ENCODE peak calls at places on chromosomes 11 and 22, in six cellular contexts. One of them, this sample, is unnamed.

GRCh38 chr22:41417622-41418390 is 28.8 kb downstream of the TOB2 start:
- DNase-seq in fibroblast of mammary gland: no peak
- DNase-seq in lower lobe of right lung: peak
- DNase-seq in HCT116: no peak
- DNase-seq in CD8-positive, alpha-beta memory T cell: no peak
- DNase-seq in naive thymus-derived CD4-positive, alpha-beta T cell: no peak
- DNase-seq in this sample: no peak

GRCh38 chr11:45076761-45077160 is 69.7 kb upstream of the PRDM11 start:
- DNase-seq in fibroblast of mammary gland: no peak
- DNase-seq in lower lobe of right lung: no peak
- DNase-seq in HCT116: no peak
- DNase-seq in CD8-positive, alpha-beta memory T cell: no peak
- DNase-seq in naive thymus-derived CD4-positive, alpha-beta T cell: no peak
- DNase-seq in this sample: no peak

GRCh38 chr11:79437274-79437980 is 3.4 kb downstream of the TENM4 start:
- DNase-seq in fibroblast of mammary gland: peak
- DNase-seq in lower lobe of right lung: peak
- DNase-seq in HCT116: no peak
- DNase-seq in CD8-positive, alpha-beta memory T cell: no peak
- DNase-seq in naive thymus-derived CD4-positive, alpha-beta T cell: no peak
- DNase-seq in this sample: no peak

GRCh38 chr11:130115218-130115617 is 44.4 kb upstream of the ST14 start:
- DNase-seq in fibroblast of mammary gland: peak
- DNase-seq in lower lobe of right lung: no peak
- DNase-seq in HCT116: no peak
- DNase-seq in CD8-positive, alpha-beta memory T cell: no peak
- DNase-seq in naive thymus-derived CD4-positive, alpha-beta T cell: no peak
- DNase-seq in this sample: no peak

GRCh38 chr22:35684270-35684700 is 33.4 kb upstream of the APOL5 start:
- DNase-seq in fibroblast of mammary gland: peak
- DNase-seq in lower lobe of right lung: no peak
- DNase-seq in HCT116: no peak
- DNase-seq in CD8-positive, alpha-beta memory T cell: no peak
- DNase-seq in naive thymus-derived CD4-positive, alpha-beta T cell: no peak
- DNase-seq in this sample: no peak

GRCh38 chr11:122917311-122917710 is 34.8 kb downstream of the JHY start:
- DNase-seq in fibroblast of mammary gland: peak
- DNase-seq in lower lobe of right lung: no peak
- DNase-seq in HCT116: no peak
- DNase-seq in CD8-positive, alpha-beta memory T cell: no peak
- DNase-seq in naive thymus-derived CD4-positive, alpha-beta T cell: no peak
- DNase-seq in this sample: no peak

GRCh38 chr11:130409618-130410388 is 18.6 kb downstream of the ADAMTS8 start:
- DNase-seq in fibroblast of mammary gland: no peak
- DNase-seq in lower lobe of right lung: no peak
- DNase-seq in HCT116: no peak
- DNase-seq in CD8-positive, alpha-beta memory T cell: no peak
- DNase-seq in naive thymus-derived CD4-positive, alpha-beta T cell: no peak
- DNase-seq in this sample: no peak

GRCh38 chr11:23723861-23724260 is 773.0 kb upstream of the LUZP2 start:
- DNase-seq in fibroblast of mammary gland: no peak
- DNase-seq in lower lobe of right lung: no peak
- DNase-seq in HCT116: no peak
- DNase-seq in CD8-positive, alpha-beta memory T cell: no peak
- DNase-seq in naive thymus-derived CD4-positive, alpha-beta T cell: no peak
- DNase-seq in this sample: no peak

GRCh38 chr11:17978553-17979287 is 34.1 kb downstream of the SERGEF start:
- DNase-seq in fibroblast of mammary gland: peak
- DNase-seq in lower lobe of right lung: no peak
- DNase-seq in HCT116: no peak
- DNase-seq in CD8-positive, alpha-beta memory T cell: no peak
- DNase-seq in naive thymus-derived CD4-positive, alpha-beta T cell: no peak
- DNase-seq in this sample: peak

GRCh38 chr11:75380716-75381420 is 18.4 kb upstream of the RPS3 start:
- DNase-seq in fibroblast of mammary gland: no peak
- DNase-seq in lower lobe of right lung: peak
- DNase-seq in HCT116: no peak
- DNase-seq in CD8-positive, alpha-beta memory T cell: no peak
- DNase-seq in naive thymus-derived CD4-positive, alpha-beta T cell: no peak
- DNase-seq in this sample: no peak

GRCh38 chr11:45745065-45745811 is 59.7 kb upstream of the SLC35C1 start:
- DNase-seq in fibroblast of mammary gland: no peak
- DNase-seq in lower lobe of right lung: no peak
- DNase-seq in HCT116: no peak
- DNase-seq in CD8-positive, alpha-beta memory T cell: no peak
- DNase-seq in naive thymus-derived CD4-positive, alpha-beta T cell: no peak
- DNase-seq in this sample: no peak

GRCh38 chr11:112225753-112226061 is 521 bp upstream of the PTS start:
- DNase-seq in fibroblast of mammary gland: peak
- DNase-seq in lower lobe of right lung: no peak
- DNase-seq in HCT116: no peak
- DNase-seq in CD8-positive, alpha-beta memory T cell: no peak
- DNase-seq in naive thymus-derived CD4-positive, alpha-beta T cell: no peak
- DNase-seq in this sample: no peak

GRCh38 chr11:110179064-110179463 is 85.9 kb downstream of the ZC3H12C start:
- DNase-seq in fibroblast of mammary gland: no peak
- DNase-seq in lower lobe of right lung: no peak
- DNase-seq in HCT116: no peak
- DNase-seq in CD8-positive, alpha-beta memory T cell: no peak
- DNase-seq in naive thymus-derived CD4-positive, alpha-beta T cell: no peak
- DNase-seq in this sample: no peak

GRCh38 chr11:111531156-111531555 is 9.4 kb upstream of the LAYN start:
- DNase-seq in fibroblast of mammary gland: peak
- DNase-seq in lower lobe of right lung: no peak
- DNase-seq in HCT116: no peak
- DNase-seq in CD8-positive, alpha-beta memory T cell: no peak
- DNase-seq in naive thymus-derived CD4-positive, alpha-beta T cell: no peak
- DNase-seq in this sample: no peak

GRCh38 chr11:5335166-5335565 is 8.2 kb downstream of the OR51B5 start:
- DNase-seq in fibroblast of mammary gland: no peak
- DNase-seq in lower lobe of right lung: no peak
- DNase-seq in HCT116: no peak
- DNase-seq in CD8-positive, alpha-beta memory T cell: no peak
- DNase-seq in naive thymus-derived CD4-positive, alpha-beta T cell: no peak
- DNase-seq in this sample: no peak

GRCh38 chr11:106601637-106602297 is 416.5 kb downstream of the GUCY1A2 start:
- DNase-seq in fibroblast of mammary gland: no peak
- DNase-seq in lower lobe of right lung: no peak
- DNase-seq in HCT116: no peak
- DNase-seq in CD8-positive, alpha-beta memory T cell: no peak
- DNase-seq in naive thymus-derived CD4-positive, alpha-beta T cell: no peak
- DNase-seq in this sample: no peak

GRCh38 chr11:65390099-65390941 is 3.9 kb downstream of the FRMD8 start:
- DNase-seq in fibroblast of mammary gland: no peak
- DNase-seq in lower lobe of right lung: no peak
- DNase-seq in HCT116: no peak
- DNase-seq in CD8-positive, alpha-beta memory T cell: no peak
- DNase-seq in naive thymus-derived CD4-positive, alpha-beta T cell: no peak
- DNase-seq in this sample: no peak

GRCh38 chr11:65392186-65392829 is 5.9 kb downstream of the FRMD8 start:
- DNase-seq in fibroblast of mammary gland: no peak
- DNase-seq in lower lobe of right lung: no peak
- DNase-seq in HCT116: no peak
- DNase-seq in CD8-positive, alpha-beta memory T cell: no peak
- DNase-seq in naive thymus-derived CD4-positive, alpha-beta T cell: no peak
- DNase-seq in this sample: no peak

GRCh38 chr11:65388731-65389130 is 2.3 kb downstream of the FRMD8 start:
- DNase-seq in fibroblast of mammary gland: no peak
- DNase-seq in lower lobe of right lung: no peak
- DNase-seq in HCT116: no peak
- DNase-seq in CD8-positive, alpha-beta memory T cell: no peak
- DNase-seq in naive thymus-derived CD4-positive, alpha-beta T cell: no peak
- DNase-seq in this sample: no peak

GRCh38 chr11:65391007-65391406 is 4.6 kb downstream of the FRMD8 start:
- DNase-seq in fibroblast of mammary gland: peak
- DNase-seq in lower lobe of right lung: no peak
- DNase-seq in HCT116: no peak
- DNase-seq in CD8-positive, alpha-beta memory T cell: no peak
- DNase-seq in naive thymus-derived CD4-positive, alpha-beta T cell: no peak
- DNase-seq in this sample: no peak

DNA sequence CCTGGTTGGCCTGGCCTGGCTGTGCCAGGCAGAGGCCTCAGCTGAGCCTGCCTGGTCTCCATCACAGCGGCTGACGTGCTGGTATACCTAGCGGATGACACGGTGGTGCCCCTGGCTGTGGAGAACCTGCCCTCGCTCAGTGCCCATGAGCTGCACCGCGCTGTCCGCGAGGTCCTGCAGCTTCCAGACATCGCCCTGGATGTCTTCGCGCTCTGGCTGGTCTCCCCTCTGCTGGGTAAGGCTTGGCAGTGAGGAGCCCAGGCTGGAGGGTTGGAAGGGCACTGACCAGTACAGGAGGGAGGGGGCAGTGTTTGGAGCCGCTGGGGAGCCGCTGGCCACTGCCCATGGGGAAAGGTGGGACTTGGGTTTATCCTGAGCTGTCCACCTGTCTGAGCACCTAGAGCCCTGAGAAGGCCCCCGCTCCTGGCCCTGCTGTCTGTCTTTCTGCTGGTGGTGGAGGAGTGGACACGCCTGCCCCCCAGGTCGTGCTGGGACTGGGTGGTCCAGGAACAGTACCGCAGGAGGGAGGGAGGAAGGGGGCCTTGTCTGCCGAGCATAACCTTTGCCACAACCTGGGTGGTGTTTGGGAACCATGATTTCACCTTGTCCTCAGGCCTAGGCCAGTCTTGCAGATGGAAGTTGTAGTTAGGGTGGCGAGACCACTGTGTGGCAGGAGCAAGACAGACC is 3.0 kb downstream of the FRMD8 start:
- DNase-seq in fibroblast of mammary gland: no peak
- DNase-seq in lower lobe of right lung: no peak
- DNase-seq in HCT116: no peak
- DNase-seq in CD8-positive, alpha-beta memory T cell: no peak
- DNase-seq in naive thymus-derived CD4-positive, alpha-beta T cell: no peak
- DNase-seq in this sample: no peak
- H3K4me3 ChIP-seq in fibroblast of mammary gland: no peak
- H3K4me3 ChIP-seq in lower lobe of right lung: peak
- H3K4me3 ChIP-seq in HCT116: no peak
- H3K4me3 ChIP-seq in CD8-positive, alpha-beta memory T cell: no peak
- H3K4me3 ChIP-seq in naive thymus-derived CD4-positive, alpha-beta T cell: no peak
- H3K4me3 ChIP-seq in this sample: no peak

DNA sequence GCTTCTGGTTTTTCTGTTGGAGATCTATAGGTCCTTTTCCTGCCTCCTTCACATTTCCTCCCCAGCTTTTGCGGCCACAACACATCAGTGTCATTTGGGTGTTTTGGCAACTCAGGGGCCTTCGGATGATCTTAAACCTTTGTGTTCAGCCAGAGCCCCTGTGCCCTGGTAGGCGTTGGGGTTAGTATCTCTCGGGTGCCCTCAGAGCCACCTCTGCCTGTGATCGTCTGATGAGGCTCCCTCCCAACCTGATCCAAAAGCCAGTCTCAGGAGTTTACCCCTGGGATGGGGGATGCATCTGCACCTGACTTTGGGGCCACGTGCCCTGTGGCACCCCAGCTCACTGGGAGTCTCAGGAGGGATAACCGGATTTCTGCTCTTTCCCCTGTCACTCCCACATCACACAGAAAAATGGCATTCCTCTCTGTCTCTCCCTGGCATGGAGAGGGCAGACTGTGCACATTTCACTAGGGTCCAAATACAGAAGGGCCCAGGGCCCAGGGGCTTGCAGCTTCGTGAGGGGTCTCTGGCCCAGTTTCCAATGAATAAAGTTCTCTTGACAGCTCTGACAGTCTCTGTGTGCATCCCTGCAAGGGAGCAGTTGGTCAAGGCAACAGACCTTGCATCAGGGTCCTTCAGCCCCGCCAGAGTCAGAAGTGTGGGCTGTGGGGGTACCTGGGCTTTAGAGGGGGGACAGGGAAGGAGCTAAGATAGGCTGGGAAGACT is 2.6 kb downstream of the RNF26 start:
- DNase-seq in fibroblast of mammary gland: no peak
- DNase-seq in lower lobe of right lung: no peak
- DNase-seq in HCT116: no peak
- DNase-seq in CD8-positive, alpha-beta memory T cell: no peak
- DNase-seq in naive thymus-derived CD4-positive, alpha-beta T cell: no peak
- DNase-seq in this sample: no peak
- H3K4me3 ChIP-seq in fibroblast of mammary gland: no peak
- H3K4me3 ChIP-seq in lower lobe of right lung: no peak
- H3K4me3 ChIP-seq in HCT116: no peak
- H3K4me3 ChIP-seq in CD8-positive, alpha-beta memory T cell: no peak
- H3K4me3 ChIP-seq in naive thymus-derived CD4-positive, alpha-beta T cell: no peak
- H3K4me3 ChIP-seq in this sample: no peak

DNA sequence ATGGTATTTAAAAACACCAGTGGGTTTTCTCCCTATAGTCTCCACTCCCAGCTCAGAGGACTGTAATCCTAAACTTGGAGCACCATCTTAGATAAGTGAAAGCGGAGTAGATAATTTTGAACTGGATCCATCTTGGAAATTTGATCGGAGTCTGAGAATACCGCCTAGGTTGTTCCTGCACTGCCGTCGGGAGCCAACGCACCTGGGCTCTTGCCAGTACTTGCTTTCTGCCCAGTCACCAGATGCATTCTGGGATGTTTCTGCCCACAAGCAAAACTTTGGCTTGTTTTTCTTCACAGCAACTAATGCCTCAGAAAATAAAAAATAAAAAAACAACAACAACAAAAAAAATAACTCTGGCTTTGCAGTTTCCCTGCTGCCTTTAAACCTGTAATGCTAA is 113.0 kb upstream of the MTMR2 start:
- DNase-seq in fibroblast of mammary gland: no peak
- DNase-seq in lower lobe of right lung: no peak
- DNase-seq in HCT116: no peak
- DNase-seq in CD8-positive, alpha-beta memory T cell: no peak
- DNase-seq in naive thymus-derived CD4-positive, alpha-beta T cell: no peak
- DNase-seq in this sample: no peak
- H3K4me3 ChIP-seq in fibroblast of mammary gland: no peak
- H3K4me3 ChIP-seq in lower lobe of right lung: no peak
- H3K4me3 ChIP-seq in HCT116: no peak
- H3K4me3 ChIP-seq in CD8-positive, alpha-beta memory T cell: no peak
- H3K4me3 ChIP-seq in naive thymus-derived CD4-positive, alpha-beta T cell: no peak
- H3K4me3 ChIP-seq in this sample: no peak

DNA sequence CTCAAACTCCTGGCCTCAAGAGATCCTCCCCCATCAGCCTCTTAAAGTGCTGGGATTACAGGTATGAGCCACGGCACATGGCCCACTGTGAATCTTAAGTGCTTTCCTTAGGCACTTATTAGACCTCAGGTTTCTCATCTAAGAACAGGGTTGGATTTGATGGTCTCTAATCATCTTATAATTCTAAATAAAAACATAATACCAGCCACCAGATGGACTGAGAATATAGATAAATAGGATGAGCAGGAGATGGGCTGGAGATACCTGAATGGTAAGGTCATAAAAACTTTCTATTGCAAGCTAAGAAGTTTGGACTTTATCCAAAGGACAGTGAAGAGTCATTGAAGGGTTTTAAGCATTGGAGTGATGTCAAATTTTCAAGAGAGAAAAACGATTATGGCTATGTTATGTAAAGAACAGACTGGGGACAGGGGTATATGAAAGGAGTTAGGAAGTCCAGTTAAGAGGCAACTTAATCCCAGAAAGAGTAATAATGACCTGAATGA is 85.2 kb downstream of the RELT start:
- DNase-seq in fibroblast of mammary gland: peak
- DNase-seq in lower lobe of right lung: no peak
- DNase-seq in HCT116: no peak
- DNase-seq in CD8-positive, alpha-beta memory T cell: no peak
- DNase-seq in naive thymus-derived CD4-positive, alpha-beta T cell: no peak
- DNase-seq in this sample: no peak
- H3K4me3 ChIP-seq in fibroblast of mammary gland: no peak
- H3K4me3 ChIP-seq in lower lobe of right lung: no peak
- H3K4me3 ChIP-seq in HCT116: no peak
- H3K4me3 ChIP-seq in CD8-positive, alpha-beta memory T cell: no peak
- H3K4me3 ChIP-seq in naive thymus-derived CD4-positive, alpha-beta T cell: no peak
- H3K4me3 ChIP-seq in this sample: no peak

GRCh38 chr11:1759851-1760220 is 3.9 kb downstream of the CTSD start:
- DNase-seq in fibroblast of mammary gland: no peak
- DNase-seq in lower lobe of right lung: peak
- DNase-seq in HCT116: no peak
- DNase-seq in CD8-positive, alpha-beta memory T cell: no peak
- DNase-seq in naive thymus-derived CD4-positive, alpha-beta T cell: no peak
- DNase-seq in this sample: no peak
- H3K4me3 ChIP-seq in fibroblast of mammary gland: no peak
- H3K4me3 ChIP-seq in lower lobe of right lung: peak
- H3K4me3 ChIP-seq in HCT116: no peak
- H3K4me3 ChIP-seq in CD8-positive, alpha-beta memory T cell: no peak
- H3K4me3 ChIP-seq in naive thymus-derived CD4-positive, alpha-beta T cell: peak
- H3K4me3 ChIP-seq in this sample: no peak

This sample was measured in Jurkat, Clone E6-1.